ENCODE peak calls at places on chromosomes 16 and 17, in ten cellular contexts. One of them, this sample, is unnamed.

GRCh38 chr16:84453061-84453752 is 51.3 kb downstream of the MEAK7 start:
- DNase-seq in right cardiac atrium: no peak
- DNase-seq in pancreas: no peak
- DNase-seq in neural progenitor cell: no peak
- DNase-seq in CD4-positive, alpha-beta T cell: no peak
- DNase-seq in cardiac muscle cell: no peak
- DNase-seq in HCT116: no peak
- DNase-seq in IMR-90: no peak
- DNase-seq in CD4-positive, CD25-positive, alpha-beta regulatory T cell: no peak
- DNase-seq in psoas muscle: no peak
- DNase-seq in this sample: no peak

GRCh38 chr17:28734712-28735241 is 6.2 kb downstream of the NEK8 start:
- DNase-seq in CD4-positive, CD25-positive, alpha-beta regulatory T cell: no peak
- DNase-seq in pancreas: no peak
- DNase-seq in cardiac muscle cell: no peak
- DNase-seq in psoas muscle: no peak
- DNase-seq in IMR-90: no peak
- DNase-seq in CD4-positive, alpha-beta T cell: no peak
- DNase-seq in HCT116: no peak
- DNase-seq in right cardiac atrium: no peak
- DNase-seq in neural progenitor cell: no peak
- DNase-seq in this sample: no peak

GRCh38 chr16:20906225-20906870 is 5.8 kb downstream of the LYRM1 start:
- DNase-seq in neural progenitor cell: no peak
- DNase-seq in cardiac muscle cell: peak; percentile 94
- DNase-seq in psoas muscle: no peak
- DNase-seq in pancreas: no peak
- DNase-seq in IMR-90: peak; percentile 85
- DNase-seq in HCT116: no peak
- DNase-seq in CD4-positive, CD25-positive, alpha-beta regulatory T cell: no peak
- DNase-seq in CD4-positive, alpha-beta T cell: no peak
- DNase-seq in right cardiac atrium: no peak
- DNase-seq in this sample: no peak

GRCh38 chr17:31416503-31416923 is 25.0 kb downstream of the RAB11FIP4 start:
- DNase-seq in IMR-90: peak; percentile 6
- DNase-seq in CD4-positive, alpha-beta T cell: no peak
- DNase-seq in neural progenitor cell: peak; percentile 72
- DNase-seq in pancreas: no peak
- DNase-seq in HCT116: no peak
- DNase-seq in cardiac muscle cell: peak; percentile 69
- DNase-seq in CD4-positive, CD25-positive, alpha-beta regulatory T cell: no peak
- DNase-seq in right cardiac atrium: peak; percentile 81
- DNase-seq in psoas muscle: no peak
- DNase-seq in this sample: no peak

GRCh38 chr17:17913695-17914332 is 58.4 kb downstream of the TOM1L2 start:
- DNase-seq in pancreas: no peak
- DNase-seq in HCT116: peak; percentile 82
- DNase-seq in right cardiac atrium: peak; percentile 77
- DNase-seq in cardiac muscle cell: peak; percentile 79
- DNase-seq in neural progenitor cell: peak; percentile 37
- DNase-seq in psoas muscle: peak; percentile 79
- DNase-seq in IMR-90: peak; percentile 90
- DNase-seq in CD4-positive, alpha-beta T cell: no peak
- DNase-seq in CD4-positive, CD25-positive, alpha-beta regulatory T cell: no peak
- DNase-seq in this sample: no peak

GRCh38 chr16:25065899-25066298 is 45.6 kb upstream of the LCMT1 start:
- DNase-seq in CD4-positive, CD25-positive, alpha-beta regulatory T cell: no peak
- DNase-seq in psoas muscle: no peak
- DNase-seq in neural progenitor cell: no peak
- DNase-seq in cardiac muscle cell: no peak
- DNase-seq in IMR-90: no peak
- DNase-seq in CD4-positive, alpha-beta T cell: no peak
- DNase-seq in pancreas: peak; percentile 32
- DNase-seq in HCT116: no peak
- DNase-seq in right cardiac atrium: no peak
- DNase-seq in this sample: no peak

GRCh38 chr16:63714876-63715275 is 1407.0 kb downstream of the CDH11 start:
- DNase-seq in CD4-positive, alpha-beta T cell: no peak
- DNase-seq in neural progenitor cell: no peak
- DNase-seq in HCT116: no peak
- DNase-seq in IMR-90: no peak
- DNase-seq in CD4-positive, CD25-positive, alpha-beta regulatory T cell: no peak
- DNase-seq in pancreas: no peak
- DNase-seq in cardiac muscle cell: no peak
- DNase-seq in psoas muscle: no peak
- DNase-seq in right cardiac atrium: no peak
- DNase-seq in this sample: no peak

GRCh38 chr17:66547170-66547865 is 244.9 kb downstream of the PRKCA start:
- DNase-seq in CD4-positive, CD25-positive, alpha-beta regulatory T cell: no peak
- DNase-seq in IMR-90: no peak
- DNase-seq in pancreas: no peak
- DNase-seq in cardiac muscle cell: no peak
- DNase-seq in neural progenitor cell: no peak
- DNase-seq in right cardiac atrium: no peak
- DNase-seq in HCT116: no peak
- DNase-seq in CD4-positive, alpha-beta T cell: no peak
- DNase-seq in psoas muscle: no peak
- DNase-seq in this sample: no peak

GRCh38 chr17:72839086-72839728 is 253.3 kb downstream of the SLC39A11 start:
- DNase-seq in neural progenitor cell: no peak
- DNase-seq in CD4-positive, alpha-beta T cell: no peak
- DNase-seq in IMR-90: no peak
- DNase-seq in cardiac muscle cell: peak; percentile 45
- DNase-seq in HCT116: no peak
- DNase-seq in psoas muscle: no peak
- DNase-seq in pancreas: no peak
- DNase-seq in right cardiac atrium: peak; percentile 17
- DNase-seq in CD4-positive, CD25-positive, alpha-beta regulatory T cell: no peak
- DNase-seq in this sample: no peak

GRCh38 chr17:11369570-11369969 is 128.6 kb downstream of the SHISA6 start:
- DNase-seq in pancreas: no peak
- DNase-seq in CD4-positive, CD25-positive, alpha-beta regulatory T cell: no peak
- DNase-seq in HCT116: no peak
- DNase-seq in cardiac muscle cell: no peak
- DNase-seq in IMR-90: no peak
- DNase-seq in psoas muscle: no peak
- DNase-seq in neural progenitor cell: no peak
- DNase-seq in right cardiac atrium: no peak
- DNase-seq in CD4-positive, alpha-beta T cell: no peak
- DNase-seq in this sample: no peak

GRCh38 chr16:67546761-67547422 is 15.4 kb upstream of the CTCF start:
- DNase-seq in neural progenitor cell: peak; percentile 86
- DNase-seq in IMR-90: peak; percentile 57
- DNase-seq in pancreas: peak; percentile 91
- DNase-seq in psoas muscle: peak; percentile 78
- DNase-seq in right cardiac atrium: peak; percentile 74
- DNase-seq in CD4-positive, CD25-positive, alpha-beta regulatory T cell: peak; percentile 78
- DNase-seq in cardiac muscle cell: peak; percentile 76
- DNase-seq in CD4-positive, alpha-beta T cell: peak; percentile 70
- DNase-seq in HCT116: peak; percentile 34
- DNase-seq in this sample: peak; percentile 68

GRCh38 chr17:32349503-32349853 is 479 bp upstream of the ZNF207 start:
- DNase-seq in CD4-positive, CD25-positive, alpha-beta regulatory T cell: no peak
- DNase-seq in pancreas: no peak
- DNase-seq in CD4-positive, alpha-beta T cell: peak; percentile 16
- DNase-seq in right cardiac atrium: no peak
- DNase-seq in psoas muscle: no peak
- DNase-seq in cardiac muscle cell: peak; percentile 25
- DNase-seq in IMR-90: no peak
- DNase-seq in neural progenitor cell: peak; percentile 21
- DNase-seq in HCT116: no peak
- DNase-seq in this sample: no peak

GRCh38 chr16:66334856-66335255 is 31.6 kb upstream of the CDH5 start:
- DNase-seq in IMR-90: no peak
- DNase-seq in HCT116: no peak
- DNase-seq in CD4-positive, CD25-positive, alpha-beta regulatory T cell: no peak
- DNase-seq in right cardiac atrium: no peak
- DNase-seq in pancreas: no peak
- DNase-seq in cardiac muscle cell: no peak
- DNase-seq in CD4-positive, alpha-beta T cell: no peak
- DNase-seq in neural progenitor cell: no peak
- DNase-seq in psoas muscle: no peak
- DNase-seq in this sample: no peak

GRCh38 chr16:88768041-88768876 is 16.8 kb downstream of the PIEZO1 start:
- DNase-seq in right cardiac atrium: peak; percentile 75
- DNase-seq in neural progenitor cell: peak; percentile 65
- DNase-seq in cardiac muscle cell: peak; percentile 87
- DNase-seq in psoas muscle: peak; percentile 70
- DNase-seq in pancreas: peak; percentile 84
- DNase-seq in IMR-90: peak; percentile 57
- DNase-seq in HCT116: no peak
- DNase-seq in CD4-positive, CD25-positive, alpha-beta regulatory T cell: no peak
- DNase-seq in CD4-positive, alpha-beta T cell: no peak
- DNase-seq in this sample: no peak

GRCh38 chr16:75861981-75862380 is 135.7 kb upstream of the CPHXL start:
- DNase-seq in psoas muscle: no peak
- DNase-seq in HCT116: no peak
- DNase-seq in right cardiac atrium: no peak
- DNase-seq in pancreas: no peak
- DNase-seq in CD4-positive, alpha-beta T cell: no peak
- DNase-seq in CD4-positive, CD25-positive, alpha-beta regulatory T cell: no peak
- DNase-seq in cardiac muscle cell: no peak
- DNase-seq in neural progenitor cell: no peak
- DNase-seq in IMR-90: no peak
- DNase-seq in this sample: no peak

GRCh38 chr17:80517641-80518040 is 27.0 kb upstream of the RPTOR start:
- DNase-seq in CD4-positive, CD25-positive, alpha-beta regulatory T cell: no peak
- DNase-seq in CD4-positive, alpha-beta T cell: no peak
- DNase-seq in pancreas: no peak
- DNase-seq in neural progenitor cell: no peak
- DNase-seq in cardiac muscle cell: no peak
- DNase-seq in psoas muscle: no peak
- DNase-seq in HCT116: no peak
- DNase-seq in right cardiac atrium: no peak
- DNase-seq in IMR-90: no peak
- DNase-seq in this sample: no peak

DNA sequence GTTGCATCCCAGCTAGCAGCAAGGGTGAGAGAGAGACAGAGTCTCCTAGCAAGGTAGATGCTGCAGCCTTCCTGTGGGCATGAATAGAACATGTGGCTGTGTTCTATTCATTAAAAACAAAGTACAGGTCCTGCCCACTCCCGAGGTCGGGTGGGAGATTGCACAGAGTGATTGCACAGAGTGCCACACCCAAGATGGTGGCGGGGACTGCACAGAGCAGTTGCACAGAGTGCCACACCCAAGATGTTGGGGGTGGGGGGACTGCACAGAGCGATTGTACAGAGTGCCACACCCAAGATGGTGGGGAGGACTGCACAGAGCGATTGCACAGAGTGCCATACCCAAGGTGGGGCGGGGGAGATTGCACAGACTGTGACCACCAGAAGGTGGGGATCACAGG is 410.8 kb upstream of the EEF2KMT start:
- DNase-seq in CD4-positive, alpha-beta T cell: no peak
- DNase-seq in right cardiac atrium: no peak
- DNase-seq in neural progenitor cell: no peak
- DNase-seq in psoas muscle: no peak
- DNase-seq in CD4-positive, CD25-positive, alpha-beta regulatory T cell: no peak
- DNase-seq in HCT116: no peak
- DNase-seq in pancreas: no peak
- DNase-seq in IMR-90: no peak
- DNase-seq in cardiac muscle cell: no peak
- DNase-seq in this sample: no peak
- H3K9me3 ChIP-seq in CD4-positive, alpha-beta T cell: no peaks in the 10 kb centered on the region
- H3K9me3 ChIP-seq in right cardiac atrium: no peaks in the 10 kb centered on the region
- H3K9me3 ChIP-seq in neural progenitor cell: no peaks in the 10 kb centered on the region
- H3K9me3 ChIP-seq in psoas muscle: no peaks in the 10 kb centered on the region
- H3K9me3 ChIP-seq in CD4-positive, CD25-positive, alpha-beta regulatory T cell: no peaks in the 10 kb centered on the region
- H3K9me3 ChIP-seq in HCT116: no peaks in the 10 kb centered on the region
- H3K9me3 ChIP-seq in pancreas: no peaks in the 10 kb centered on the region
- H3K9me3 ChIP-seq in IMR-90: peaks cover 46% of the 10 kb centered on the region
- H3K9me3 ChIP-seq in cardiac muscle cell: no peaks in the 10 kb centered on the region
- H3K9me3 ChIP-seq in this sample: no peaks in the 10 kb centered on the region

GRCh38 chr16:79402920-79403319 is 197.6 kb downstream of the MAF start:
- DNase-seq in HCT116: no peak
- DNase-seq in IMR-90: no peak
- DNase-seq in right cardiac atrium: no peak
- DNase-seq in pancreas: no peak
- DNase-seq in neural progenitor cell: no peak
- DNase-seq in psoas muscle: no peak
- DNase-seq in CD4-positive, CD25-positive, alpha-beta regulatory T cell: no peak
- DNase-seq in cardiac muscle cell: no peak
- DNase-seq in CD4-positive, alpha-beta T cell: no peak
- DNase-seq in this sample: no peak
- H3K9me3 ChIP-seq in HCT116: peaks cover 45% of the 10 kb centered on the region
- H3K9me3 ChIP-seq in IMR-90: peaks cover 30% of the 10 kb centered on the region
- H3K9me3 ChIP-seq in right cardiac atrium: peaks cover 2% of the 10 kb centered on the region
- H3K9me3 ChIP-seq in pancreas: no peaks in the 10 kb centered on the region
- H3K9me3 ChIP-seq in neural progenitor cell: no peaks in the 10 kb centered on the region
- H3K9me3 ChIP-seq in psoas muscle: no peaks in the 10 kb centered on the region
- H3K9me3 ChIP-seq in CD4-positive, CD25-positive, alpha-beta regulatory T cell: no peaks in the 10 kb centered on the region
- H3K9me3 ChIP-seq in cardiac muscle cell: no peaks in the 10 kb centered on the region
- H3K9me3 ChIP-seq in CD4-positive, alpha-beta T cell: no peaks in the 10 kb centered on the region
- H3K9me3 ChIP-seq in this sample: no peaks in the 10 kb centered on the region

GRCh38 chr16:3311496-3311895 is 6.2 kb downstream of the ZNF75A start:
- DNase-seq in CD4-positive, alpha-beta T cell: no peak
- DNase-seq in right cardiac atrium: no peak
- DNase-seq in HCT116: no peak
- DNase-seq in pancreas: no peak
- DNase-seq in psoas muscle: no peak
- DNase-seq in neural progenitor cell: no peak
- DNase-seq in cardiac muscle cell: no peak
- DNase-seq in CD4-positive, CD25-positive, alpha-beta regulatory T cell: no peak
- DNase-seq in IMR-90: no peak
- DNase-seq in this sample: no peak

GRCh38 chr16:3321802-3322201 is 16.5 kb downstream of the ZNF75A start:
- DNase-seq in CD4-positive, alpha-beta T cell: no peak
- DNase-seq in psoas muscle: no peak
- DNase-seq in right cardiac atrium: no peak
- DNase-seq in HCT116: no peak
- DNase-seq in cardiac muscle cell: no peak
- DNase-seq in neural progenitor cell: no peak
- DNase-seq in pancreas: no peak
- DNase-seq in CD4-positive, CD25-positive, alpha-beta regulatory T cell: no peak
- DNase-seq in IMR-90: no peak
- DNase-seq in this sample: no peak

GRCh38 chr16:3317315-3317999 is 12.2 kb downstream of the ZNF75A start:
- DNase-seq in cardiac muscle cell: peak; percentile 15
- DNase-seq in CD4-positive, alpha-beta T cell: no peak
- DNase-seq in pancreas: no peak
- DNase-seq in psoas muscle: no peak
- DNase-seq in right cardiac atrium: no peak
- DNase-seq in IMR-90: peak; percentile 6
- DNase-seq in CD4-positive, CD25-positive, alpha-beta regulatory T cell: no peak
- DNase-seq in HCT116: no peak
- DNase-seq in neural progenitor cell: no peak
- DNase-seq in this sample: no peak
- H3K9me3 ChIP-seq in cardiac muscle cell: peaks cover 11% of the 10 kb centered on the region
- H3K9me3 ChIP-seq in CD4-positive, alpha-beta T cell: peaks cover 96% of the 10 kb centered on the region
- H3K9me3 ChIP-seq in pancreas: peaks cover 15% of the 10 kb centered on the region
- H3K9me3 ChIP-seq in psoas muscle: peaks cover 93% of the 10 kb centered on the region
- H3K9me3 ChIP-seq in right cardiac atrium: peaks cover 31% of the 10 kb centered on the region
- H3K9me3 ChIP-seq in IMR-90: peaks cover 91% of the 10 kb centered on the region
- H3K9me3 ChIP-seq in CD4-positive, CD25-positive, alpha-beta regulatory T cell: peaks cover 89% of the 10 kb centered on the region
- H3K9me3 ChIP-seq in HCT116: peaks cover 23% of the 10 kb centered on the region
- H3K9me3 ChIP-seq in neural progenitor cell: peaks cover 44% of the 10 kb centered on the region
- H3K9me3 ChIP-seq in this sample: peaks cover 54% of the 10 kb centered on the region

DNA sequence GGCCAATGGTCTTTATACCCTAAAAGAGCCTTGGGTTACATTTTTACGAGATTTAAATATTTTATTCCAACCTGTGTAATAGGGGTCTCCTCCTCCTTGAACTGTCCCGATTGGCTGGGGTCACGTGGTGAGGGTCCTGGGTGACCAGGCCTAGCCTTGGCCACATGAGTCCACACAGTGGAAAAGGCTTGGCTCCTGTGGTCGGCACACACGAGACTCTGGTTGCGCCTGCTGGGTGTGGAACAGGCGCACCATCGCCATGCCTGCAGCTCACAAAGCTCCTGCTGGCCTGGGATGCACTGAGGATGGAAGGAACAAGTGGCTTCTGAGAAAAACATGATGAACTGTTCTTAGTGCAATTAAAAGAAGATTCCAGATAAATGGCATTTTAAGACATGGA is 103.9 kb upstream of the ZNF750 start:
- DNase-seq in pancreas: peak; percentile 24
- DNase-seq in HCT116: no peak
- DNase-seq in neural progenitor cell: no peak
- DNase-seq in cardiac muscle cell: no peak
- DNase-seq in IMR-90: no peak
- DNase-seq in CD4-positive, CD25-positive, alpha-beta regulatory T cell: no peak
- DNase-seq in psoas muscle: peak; percentile 4
- DNase-seq in right cardiac atrium: no peak
- DNase-seq in CD4-positive, alpha-beta T cell: no peak
- DNase-seq in this sample: no peak
- H3K9me3 ChIP-seq in pancreas: no peaks in the 10 kb centered on the region
- H3K9me3 ChIP-seq in HCT116: peaks cover 24% of the 10 kb centered on the region
- H3K9me3 ChIP-seq in neural progenitor cell: peaks cover 22% of the 10 kb centered on the region
- H3K9me3 ChIP-seq in cardiac muscle cell: no peaks in the 10 kb centered on the region
- H3K9me3 ChIP-seq in IMR-90: peaks cover 42% of the 10 kb centered on the region
- H3K9me3 ChIP-seq in CD4-positive, CD25-positive, alpha-beta regulatory T cell: peaks cover 23% of the 10 kb centered on the region
- H3K9me3 ChIP-seq in psoas muscle: peaks cover 18% of the 10 kb centered on the region
- H3K9me3 ChIP-seq in right cardiac atrium: peaks cover 3% of the 10 kb centered on the region
- H3K9me3 ChIP-seq in CD4-positive, alpha-beta T cell: peaks cover 31% of the 10 kb centered on the region
- H3K9me3 ChIP-seq in this sample: peaks cover 11% of the 10 kb centered on the region